ENCODE peak calls at places on chromosomes 11 and 22, in nine cellular contexts. L is hepatic stellate cell, C is NCI-H187, K is iPS DF 6.9, N is T-helper 17 cell, I is transverse colon, H is NCI-H1105, M is astrocyte of the spinal cord, V is fibroblast of the aortic adventitia. G is an unnamed sample.

GRCh38 chr22:39487826-39488520 is 14.1 kb upstream of the MIEF1 start:
- DNase-seq in L (no peak), C (no peak), K (no peak), N (no peak), I (no peak), H (no peak), M (no peak), V (no peak), G (no peak)

GRCh38 chr22:46047226-46047625 is 70.3 kb upstream of the WNT7B start:
- DNase-seq in L (no peak), C (no peak), K (no peak), N (no peak), I (no peak), H (no peak), M (no peak), V (no peak), G (peak; percentile 27)

GRCh38 chr11:34644669-34645406 is 23.9 kb downstream of the EHF start:
- DNase-seq in L (peak; percentile 63), C (no peak), K (no peak), N (no peak), I (no peak), H (no peak), M (peak; percentile 89), V (peak; percentile 56), G (no peak)

GRCh38 chr22:31122532-31123291 is at the start of gene INPP5J:
- DNase-seq in L (peak; percentile 83), C (peak; percentile 7), K (no peak), N (no peak), I (peak; percentile 80), H (peak; percentile 70), M (peak; percentile 49), V (peak; percentile 37), G (peak; percentile 75)

GRCh38 chr11:469684-470667 is 19.9 kb downstream of the PTDSS2 start:
- DNase-seq in L (peak; percentile 96), C (no peak), K (no peak), N (no peak), I (peak; percentile 62), H (no peak), M (peak; percentile 52), V (peak; percentile 86), G (peak; percentile 79)

GRCh38 chr11:22415481-22415880 is 77.3 kb downstream of the SLC17A6 start:
- DNase-seq in L (no peak), C (no peak), K (no peak), N (no peak), I (no peak), H (no peak), M (no peak), V (no peak), G (no peak)

GRCh38 chr22:45224988-45225731 is 15.5 kb downstream of the KIAA0930 start:
- DNase-seq in L (no peak), C (no peak), K (no peak), N (no peak), I (no peak), H (no peak), M (no peak), V (no peak), G (no peak)

GRCh38 chr22:46033256-46034200 is 56.6 kb upstream of the WNT7B start:
- DNase-seq in L (no peak), C (no peak), K (no peak), N (no peak), I (no peak), H (no peak), M (no peak), V (peak; percentile 59), G (peak; percentile 21)

GRCh38 chr11:27469333-27469680 is 3.3 kb downstream of the LGR4 start:
- DNase-seq in L (no peak), C (no peak), K (no peak), N (no peak), I (no peak), H (no peak), M (no peak), V (no peak), G (no peak)

GRCh38 chr11:47188262-47188661 is 2.0 kb upstream of the PACSIN3 start:
- DNase-seq in L (no peak), C (no peak), K (no peak), N (no peak), I (no peak), H (no peak), M (no peak), V (no peak), G (no peak)

GRCh38 chr22:20422271-20422958 is 15.2 kb downstream of the SCARF2 start:
- DNase-seq in L (no peak), C (no peak), K (no peak), N (no peak), I (no peak), H (no peak), M (peak; percentile 67), V (peak; percentile 42), G (peak; percentile 56)

G was measured in left lung.